ENCODE peak calls at places on chromosomes 6 and 20, in four cellular contexts. A, G, C and I are unnamed samples.

GRCh38 chr6:158290659-158291058 is 21.6 kb upstream of the TULP4 start:
- DNase-seq in A (no peak), G (no peak), C (no peak), I (no peak)

GRCh38 chr20:20552076-20552475 is 160.4 kb downstream of the RALGAPA2 start:
- DNase-seq in A (no peak), G (no peak), C (no peak), I (no peak)

GRCh38 chr6:138087549-138087948 is 19.7 kb downstream of the PERP start:
- DNase-seq in A (no peak), G (no peak), C (no peak), I (peak; percentile 18)

GRCh38 chr6:166397849-166398248 is 15.1 kb upstream of the MPC1 start:
- DNase-seq in A (no peak), G (no peak), C (peak; percentile 7), I (no peak)

GRCh38 chr6:26051683-26052310 is 35.4 kb upstream of the HFE start:
- DNase-seq in A (no peak), G (no peak), C (no peak), I (no peak)

GRCh38 chr6:53264915-53265615 is 83.7 kb downstream of the ELOVL5 start:
- DNase-seq in A (no peak), G (no peak), C (no peak), I (no peak)

GRCh38 chr6:42315991-42316378 is 98.3 kb upstream of the MRPS10 start:
- DNase-seq in A (no peak), G (peak; percentile 99), C (peak; percentile 71), I (peak; percentile 96)

GRCh38 chr6:389143-389542 is 2.4 kb upstream of the IRF4 start:
- DNase-seq in A (no peak), G (no peak), C (no peak), I (no peak)

GRCh38 chr20:47456952-47457724 is 44.5 kb upstream of the NCOA3 start:
- DNase-seq in A (no peak), G (peak; percentile 72), C (no peak), I (peak; percentile 40)

GRCh38 chr6:85449818-85450577 is at the start of gene NT5E:
- DNase-seq in A (peak; percentile 51), G (peak; percentile 69), C (peak; percentile 89), I (peak; percentile 82)

GRCh38 chr20:2210646-2211556 is 84.9 kb upstream of the TGM3 start:
- DNase-seq in A (no peak), G (peak; percentile 75), C (no peak), I (peak; percentile 30)

GRCh38 chr20:25277941-25278521 is 30.1 kb downstream of the PYGB start:
- DNase-seq in A (no peak), G (no peak), C (no peak), I (no peak)

GRCh38 chr6:104606361-104606760 is 253.4 kb downstream of the HACE1 start:
- DNase-seq in A (peak; percentile 53), G (no peak), C (peak; percentile 34), I (no peak)

GRCh38 chr20:49477200-49477599 is 5.3 kb downstream of the KCNB1 start:
- DNase-seq in A (no peak), G (no peak), C (no peak), I (no peak)

GRCh38 chr6:117615981-117616961 is 14.0 kb upstream of the GOPC start:
- DNase-seq in A (no peak), G (peak; percentile 11), C (peak; percentile 82), I (peak; percentile 48)

GRCh38 chr20:63522091-63522868 is 1.7 kb downstream of the PPDPF start:
- DNase-seq in A (no peak), G (no peak), C (no peak), I (no peak)

GRCh38 chr20:22403860-22404608 is 180.3 kb downstream of the FOXA2 start:
- DNase-seq in A (peak; percentile 20), G (no peak), C (no peak), I (peak; percentile 1)

GRCh38 chr6:36336779-36337194 is at the start of gene BNIP5:
- DNase-seq in A (no peak), G (no peak), C (no peak), I (no peak)

GRCh38 chr6:104711371-104711770 is 148.3 kb downstream of the HACE1 start:
- DNase-seq in A (no peak), G (peak; percentile 51), C (no peak), I (peak; percentile 100)

GRCh38 chr6:91029211-91029610 is 442.3 kb upstream of the MAP3K7 start:
- DNase-seq in A (no peak), G (no peak), C (no peak), I (no peak)

GRCh38 chr6:114092943-114093342 is 122.0 kb upstream of the HDAC2 start:
- DNase-seq in A (no peak), G (no peak), C (no peak), I (no peak)

GRCh38 chr20:33076662-33077398 is 2.6 kb upstream of the BPIFB4 start:
- DNase-seq in A (no peak), G (no peak), C (no peak), I (no peak)

GRCh38 chr6:56902551-56903464 is 52.1 kb upstream of the BEND6 start:
- DNase-seq in A (peak; percentile 14), G (peak; percentile 76), C (no peak), I (peak; percentile 46)

GRCh38 chr20:25686081-25687077 is 10.3 kb downstream of the ZNF337 start:
- DNase-seq in A (no peak), G (no peak), C (no peak), I (no peak)

GRCh38 chr6:53437557-53438202 is 88.9 kb upstream of the ELOVL5 start:
- DNase-seq in A (peak; percentile 27), G (peak; percentile 91), C (peak; percentile 52), I (peak; percentile 88)

GRCh38 chr6:22313796-22314195 is 17.0 kb upstream of the PRL start:
- DNase-seq in A (no peak), G (no peak), C (no peak), I (no peak)

GRCh38 chr6:136767103-136767502 is 25.2 kb downstream of the MAP3K5 start:
- DNase-seq in A (no peak), G (no peak), C (no peak), I (no peak)

GRCh38 chr6:1027109-1027794 is 284.6 kb upstream of the FOXQ1 start:
- DNase-seq in A (no peak), G (peak; percentile 79), C (no peak), I (peak; percentile 77)

GRCh38 chr6:20404641-20405032 is 3.0 kb downstream of the E2F3 start:
- DNase-seq in A (peak; percentile 12), G (peak; percentile 81), C (peak; percentile 63), I (peak; percentile 88)

GRCh38 chr6:145705561-145705960 is 29.8 kb downstream of the EPM2A start:
- DNase-seq in A (no peak), G (peak; percentile 78), C (no peak), I (peak; percentile 45)

GRCh38 chr6:35360349-35361138 is 18.2 kb downstream of the PPARD start:
- DNase-seq in A (no peak), G (peak; percentile 36), C (peak; percentile 74), I (peak; percentile 37)

GRCh38 chr6:131023834-131024504 is 39.1 kb downstream of the EPB41L2 start:
- DNase-seq in A (no peak), G (peak; percentile 82), C (no peak), I (peak; percentile 61)

GRCh38 chr6:32177788-32178546 is at the start of gene RNF5:
- DNase-seq in A (peak; percentile 100), G (peak; percentile 100), C (peak; percentile 98), I (peak; percentile 100)

GRCh38 chr6:32175322-32175710 is 568 bp downstream of the AGPAT1 start:
- DNase-seq in A (no peak), G (no peak), C (no peak), I (no peak)

GRCh38 chr6:32175711-32176475 is at the start of gene AGPAT1:
- DNase-seq in A (peak; percentile 96), G (peak; percentile 96), C (peak; percentile 97), I (peak; percentile 98)

GRCh38 chr6:32177182-32177787 is 920 bp upstream of the RNF5 start:
- DNase-seq in A (no peak), G (no peak), C (peak; percentile 69), I (no peak)

GRCh38 chr6:32176476-32177181 is 745 bp upstream of the AGPAT1 start:
- DNase-seq in A (no peak), G (peak; percentile 75), C (no peak), I (peak; percentile 84)
- H3K14ac ChIP-seq in A (no peak overlapping the region), G (peak overlapping the region; percentile 82), C (peak overlapping the region; percentile 86), I (no peak overlapping the region)

DNA sequence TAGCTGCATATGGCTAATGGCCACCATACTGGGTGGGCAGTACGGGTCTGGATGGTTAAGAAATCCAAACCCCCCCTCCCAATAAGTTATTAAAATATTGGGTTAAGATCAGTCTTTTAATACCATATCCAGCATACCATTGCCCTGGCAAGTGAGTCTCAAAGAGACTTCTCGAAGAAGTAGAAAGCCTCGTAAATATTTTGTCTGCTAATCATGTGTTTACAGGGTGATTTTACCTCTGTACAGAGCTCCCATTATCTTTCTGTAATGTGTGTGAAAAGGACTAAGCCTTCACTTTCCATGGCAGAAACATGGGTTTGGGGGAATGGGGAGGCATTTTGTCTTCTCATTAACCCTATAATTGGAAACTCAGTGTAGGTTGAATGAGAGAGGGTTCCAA is 174.7 kb upstream of the LAMP5 start:
- DNase-seq in A (no peak), G (no peak), C (no peak), I (no peak)
- H2AFZ ChIP-seq in A (no peak overlapping the region), G (no peak overlapping the region), C (no peak overlapping the region), I (no peak overlapping the region)

GRCh38 chr20:56628015-56628872 is 862 bp upstream of the TFAP2C start:
- DNase-seq in A (no peak), G (no peak), C (peak; percentile 49), I (peak; percentile 50)

GRCh38 chr20:56627122-56628014 is 1.7 kb upstream of the TFAP2C start:
- DNase-seq in A (no peak), G (no peak), C (peak; percentile 41), I (peak; percentile 13)

GRCh38 chr20:56626367-56627121 is 2.6 kb upstream of the TFAP2C start:
- DNase-seq in A (peak; percentile 71), G (no peak), C (peak; percentile 82), I (peak; percentile 52)

GRCh38 chr20:56624786-56625681 is 4.1 kb upstream of the TFAP2C start:
- DNase-seq in A (no peak), G (no peak), C (peak; percentile 74), I (peak; percentile 1)

GRCh38 chr20:56625837-56626236 is 3.3 kb upstream of the TFAP2C start:
- DNase-seq in A (no peak), G (no peak), C (no peak), I (peak; percentile 10)
- H4K91ac ChIP-seq in A (no peak overlapping the region), G (no peak overlapping the region), C (no peak overlapping the region), I (no peak overlapping the region)

DNA sequence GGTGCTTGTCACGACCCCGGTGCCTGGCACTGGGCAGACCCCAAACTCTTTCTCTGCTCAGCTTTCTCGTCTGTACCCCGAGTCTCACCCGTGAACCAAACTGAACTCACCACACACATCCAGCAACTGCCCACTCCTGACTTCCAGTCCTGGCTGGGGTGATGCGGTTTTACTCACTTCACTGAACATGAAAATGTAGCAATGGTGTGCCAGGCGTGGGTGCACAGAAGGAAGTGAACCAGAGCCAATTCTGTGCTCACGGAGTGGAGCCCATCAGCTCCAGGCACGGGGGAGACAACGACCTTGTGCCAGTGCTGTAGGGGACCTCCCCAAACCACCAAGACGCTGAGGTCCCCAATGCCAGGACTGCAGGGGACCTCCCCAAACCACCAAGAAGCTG is 78.7 kb upstream of the AFDN start:
- DNase-seq in A (no peak), G (no peak), C (no peak), I (no peak)
- H3K14ac ChIP-seq in A (no peak overlapping the region), G (no peak overlapping the region), C (no peak overlapping the region), I (peak overlapping the region; percentile 92)